ENCODE peak calls at places on chromosomes 1 and 21, in ten cellular contexts. E is fibroblast of pulmonary artery; F is GM06990; A is AG09309; D is CD8-positive, alpha-beta T cell; U is thyroid gland; Y is OCI-LY7; T is pancreas; B is glutamatergic neuron; N is foreskin keratinocyte. C is an unnamed sample.

GRCh38 chr1:25757846-25758185 is 42.2 kb upstream of the SELENON start:
- DNase-seq in E (no peak), F (no peak), A (no peak), D (no peak), U (no peak), Y (no peak), T (no peak), B (no peak), N (no peak), C (no peak)

GRCh38 chr1:208157769-208158168 is 86.4 kb downstream of the PLXNA2 start:
- DNase-seq in E (no peak), F (no peak), A (no peak), D (no peak), U (peak), Y (no peak), T (no peak), B (no peak), N (no peak), C (no peak)

GRCh38 chr1:57520743-57521142 is 96.9 kb upstream of the DAB1 start:
- DNase-seq in E (no peak), F (no peak), A (no peak), D (no peak), U (no peak), Y (no peak), T (no peak), B (no peak), N (no peak), C (no peak)

GRCh38 chr1:84135341-84135740 is 8.7 kb upstream of the PRKACB start:
- DNase-seq in E (no peak), F (no peak), A (no peak), D (no peak), U (no peak), Y (no peak), T (no peak), B (no peak), N (no peak), C (no peak)

GRCh38 chr1:73813726-73814125 is 384.2 kb downstream of the LRRIQ3 start:
- DNase-seq in E (no peak), F (no peak), A (no peak), D (no peak), U (peak), Y (no peak), T (no peak), B (no peak), N (no peak), C (no peak)

GRCh38 chr1:197632000-197632399 is 143.3 kb downstream of the DENND1B start:
- DNase-seq in E (no peak), F (no peak), A (no peak), D (no peak), U (no peak), Y (no peak), T (no peak), B (no peak), N (no peak), C (no peak)

GRCh38 chr1:225691861-225692516 is 39.1 kb upstream of the ENAH start:
- DNase-seq in E (peak), F (no peak), A (no peak), D (no peak), U (no peak), Y (no peak), T (no peak), B (no peak), N (no peak), C (no peak)

GRCh38 chr1:183735069-183735860 is 69.7 kb upstream of the RGL1 start:
- DNase-seq in E (peak), F (no peak), A (no peak), D (no peak), U (no peak), Y (no peak), T (no peak), B (no peak), N (no peak), C (no peak)

GRCh38 chr1:175423605-175424004 is 231.0 kb upstream of the KIAA0040 start:
- DNase-seq in E (no peak), F (no peak), A (no peak), D (no peak), U (no peak), Y (no peak), T (no peak), B (no peak), N (no peak), C (no peak)

GRCh38 chr1:175089319-175089718 is 21.7 kb downstream of the TNN start:
- DNase-seq in E (no peak), F (no peak), A (no peak), D (no peak), U (no peak), Y (no peak), T (no peak), B (peak), N (no peak), C (no peak)

GRCh38 chr1:47449702-47450552 is 12.1 kb downstream of the FOXD2 start:
- DNase-seq in E (no peak), F (no peak), A (no peak), D (no peak), U (peak), Y (no peak), T (no peak), B (peak), N (no peak), C (peak)

GRCh38 chr1:11563560-11564069 is 84.7 kb downstream of the DISP3 start:
- DNase-seq in E (peak), F (no peak), A (no peak), D (no peak), U (no peak), Y (peak), T (no peak), B (peak), N (peak), C (no peak)

GRCh38 chr1:36515315-36516138 is 32.8 kb upstream of the CSF3R start:
- DNase-seq in E (no peak), F (no peak), A (no peak), D (no peak), U (no peak), Y (no peak), T (no peak), B (no peak), N (no peak), C (no peak)

GRCh38 chr1:9426291-9426711 is 113.0 kb upstream of the SLC25A33 start:
- DNase-seq in E (no peak), F (peak), A (no peak), D (peak), U (no peak), Y (peak), T (no peak), B (no peak), N (no peak), C (peak)

GRCh38 chr1:109802136-109802900 is 38.6 kb upstream of the EPS8L3 start:
- DNase-seq in E (no peak), F (no peak), A (no peak), D (peak), U (no peak), Y (no peak), T (no peak), B (no peak), N (no peak), C (no peak)

GRCh38 chr1:173224280-173224886 is 17.3 kb upstream of the TNFSF4 start:
- DNase-seq in E (no peak), F (no peak), A (no peak), D (no peak), U (no peak), Y (no peak), T (no peak), B (no peak), N (no peak), C (no peak)

GRCh38 chr1:196808529-196809235 is 10.8 kb upstream of the CFHR1 start:
- DNase-seq in E (no peak), F (no peak), A (no peak), D (no peak), U (no peak), Y (no peak), T (no peak), B (no peak), N (no peak), C (no peak)

GRCh38 chr1:93042134-93042821 is 36.8 kb upstream of the MTF2 start:
- DNase-seq in E (no peak), F (peak), A (no peak), D (no peak), U (no peak), Y (peak), T (no peak), B (no peak), N (no peak), C (peak)

GRCh38 chr1:41902125-41902524 is 16.6 kb downstream of the HIVEP3 start:
- DNase-seq in E (peak), F (no peak), A (no peak), D (no peak), U (no peak), Y (no peak), T (no peak), B (no peak), N (no peak), C (no peak)

GRCh38 chr1:57270926-57271698 is 152.7 kb downstream of the DAB1 start:
- DNase-seq in E (no peak), F (no peak), A (no peak), D (no peak), U (no peak), Y (no peak), T (no peak), B (no peak), N (no peak), C (no peak)

GRCh38 chr1:8121261-8122159 is 95.4 kb upstream of the ERRFI1 start:
- DNase-seq in E (peak), F (no peak), A (no peak), D (no peak), U (peak), Y (no peak), T (peak), B (no peak), N (no peak), C (no peak)

GRCh38 chr1:28950449-28950848 is 36.1 kb downstream of the EPB41 start:
- DNase-seq in E (no peak), F (no peak), A (no peak), D (no peak), U (no peak), Y (no peak), T (no peak), B (peak), N (no peak), C (no peak)

GRCh38 chr1:164563821-164564251 is 4.9 kb downstream of the PBX1 start:
- DNase-seq in E (no peak), F (no peak), A (no peak), D (no peak), U (no peak), Y (no peak), T (no peak), B (no peak), N (no peak), C (no peak)

GRCh38 chr1:15157524-15158399 is 4.2 kb downstream of the TMEM51 start:
- DNase-seq in E (no peak), F (no peak), A (no peak), D (no peak), U (no peak), Y (no peak), T (no peak), B (no peak), N (no peak), C (no peak)

GRCh38 chr1:46096269-46097148 is 35.9 kb downstream of the PIK3R3 start:
- DNase-seq in E (no peak), F (no peak), A (no peak), D (no peak), U (no peak), Y (peak), T (no peak), B (no peak), N (no peak), C (no peak)

GRCh38 chr1:86218859-86219258 is 62.3 kb upstream of the COL24A1 start:
- DNase-seq in E (no peak), F (no peak), A (no peak), D (no peak), U (no peak), Y (peak), T (no peak), B (no peak), N (no peak), C (no peak)

GRCh38 chr21:25831300-25831699 is 96.5 kb downstream of the GABPA start:
- DNase-seq in E (no peak), F (no peak), A (no peak), D (no peak), U (no peak), Y (no peak), T (no peak), B (no peak), N (no peak), C (no peak)

GRCh38 chr1:6385673-6386191 is 7.8 kb downstream of the ACOT7 start:
- DNase-seq in E (peak), F (no peak), A (peak), D (no peak), U (peak), Y (no peak), T (no peak), B (peak), N (peak), C (no peak)

GRCh38 chr1:17635811-17636210 is 96.3 kb downstream of the ARHGEF10L start:
- DNase-seq in E (no peak), F (peak), A (no peak), D (no peak), U (peak), Y (peak), T (peak), B (no peak), N (no peak), C (no peak)

GRCh38 chr1:97500696-97501297 is 420.0 kb downstream of the DPYD start:
- DNase-seq in E (peak), F (no peak), A (no peak), D (no peak), U (no peak), Y (no peak), T (no peak), B (no peak), N (no peak), C (no peak)

GRCh38 chr21:14092834-14093560 is 117.8 kb downstream of the LIPI start:
- DNase-seq in E (no peak), F (no peak), A (no peak), D (no peak), U (no peak), Y (no peak), T (no peak), B (no peak), N (no peak), C (no peak)

GRCh38 chr1:225974454-225974853 is 24.7 kb downstream of the SDE2 start:
- DNase-seq in E (no peak), F (no peak), A (no peak), D (no peak), U (no peak), Y (no peak), T (no peak), B (no peak), N (no peak), C (no peak)

GRCh38 chr1:226210571-226211176 is 12.8 kb upstream of the MIXL1 start:
- DNase-seq in E (no peak), F (no peak), A (no peak), D (no peak), U (no peak), Y (no peak), T (no peak), B (no peak), N (no peak), C (no peak)

GRCh38 chr1:232944342-232944741 is 6.1 kb upstream of the NTPCR start:
- DNase-seq in E (no peak), F (no peak), A (no peak), D (no peak), U (no peak), Y (no peak), T (no peak), B (no peak), N (no peak), C (no peak)
- TF ChIP-seq CTCF in E (no peak), F (no peak), A (no peak), D (no peak), U (no peak), Y (no peak), T (no peak), B (no peak), N (no peak), C (no peak)

DNA sequence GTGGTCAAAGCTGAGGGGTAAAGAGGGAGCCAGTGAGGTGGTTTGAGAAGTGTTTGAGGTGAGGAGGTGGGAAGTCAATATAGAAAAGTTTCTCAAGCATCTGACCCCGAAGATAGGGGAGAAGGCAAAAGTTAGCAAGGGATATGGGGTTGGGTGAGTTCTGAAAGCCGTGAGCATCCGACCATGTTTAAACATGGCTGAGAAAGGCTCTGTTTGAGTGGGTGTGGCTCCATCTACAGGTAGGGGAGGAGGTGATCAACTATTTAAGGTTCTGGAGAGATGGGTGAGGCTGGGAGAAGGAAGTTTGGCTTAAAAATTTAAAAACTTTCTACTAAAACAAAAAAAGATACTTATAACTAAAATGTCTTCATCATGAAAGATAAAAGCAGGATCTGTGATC is 273.8 kb downstream of the KCNJ6 start:
- DNase-seq in E (no peak), F (no peak), A (no peak), D (no peak), U (peak), Y (peak), T (no peak), B (no peak), N (no peak), C (peak)
- TF ChIP-seq CTCF in E (no peak), F (peak), A (no peak), D (peak), U (peak), Y (peak), T (no peak), B (no peak), N (peak), C (peak)

DNA sequence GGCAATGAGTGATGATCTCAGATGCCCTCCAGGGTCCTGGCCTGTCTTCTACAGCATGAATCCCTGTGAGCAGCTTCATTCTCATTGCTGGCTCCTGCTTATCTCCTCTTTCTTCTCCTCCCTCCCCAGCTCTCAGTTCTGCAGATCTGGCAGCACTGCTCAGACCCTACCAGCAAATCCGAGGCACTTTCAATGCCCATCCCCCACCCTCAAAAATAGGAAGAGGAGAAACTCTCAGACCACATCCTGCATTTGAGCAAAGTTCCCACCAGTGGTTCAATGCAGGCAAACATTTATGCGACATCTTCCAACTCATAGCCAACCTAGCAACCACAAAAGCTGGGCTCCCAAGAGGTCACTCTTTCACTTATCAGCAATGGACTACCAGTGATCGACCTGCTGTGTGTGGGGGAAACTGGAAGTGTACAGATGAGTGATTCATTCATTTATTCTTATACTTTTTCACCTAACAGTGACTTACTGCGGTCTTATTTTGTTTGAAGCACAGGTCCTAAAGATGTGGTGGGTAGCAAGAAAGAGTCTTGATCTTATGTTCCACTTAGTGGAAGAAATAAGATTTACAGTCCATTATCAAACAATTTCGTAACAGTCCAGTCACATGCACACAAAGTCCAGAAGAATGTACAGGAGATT is 5.8 kb upstream of the CHI3L2 start:
- DNase-seq in E (no peak), F (peak), A (no peak), D (peak), U (no peak), Y (peak), T (no peak), B (no peak), N (no peak), C (peak)
- TF ChIP-seq CTCF in E (no peak), F (no peak), A (no peak), D (no peak), U (no peak), Y (no peak), T (no peak), B (no peak), N (peak), C (no peak)

GRCh38 chr21:28871388-28872015 is 121.2 kb downstream of the LTN1 start:
- DNase-seq in E (no peak), F (no peak), A (no peak), D (no peak), U (no peak), Y (no peak), T (no peak), B (no peak), N (peak), C (no peak)
- TF ChIP-seq CTCF in E (no peak), F (no peak), A (no peak), D (no peak), U (no peak), Y (no peak), T (no peak), B (no peak), N (no peak), C (no peak)

GRCh38 chr1:158019177-158019868 is 25.9 kb downstream of the KIRREL1 start:
- DNase-seq in E (peak), F (no peak), A (peak), D (no peak), U (peak), Y (no peak), T (peak), B (no peak), N (peak), C (no peak)
- TF ChIP-seq CTCF in E (no peak), F (no peak), A (no peak), D (no peak), U (no peak), Y (no peak), T (no peak), B (no peak), N (no peak), C (no peak)

DNA sequence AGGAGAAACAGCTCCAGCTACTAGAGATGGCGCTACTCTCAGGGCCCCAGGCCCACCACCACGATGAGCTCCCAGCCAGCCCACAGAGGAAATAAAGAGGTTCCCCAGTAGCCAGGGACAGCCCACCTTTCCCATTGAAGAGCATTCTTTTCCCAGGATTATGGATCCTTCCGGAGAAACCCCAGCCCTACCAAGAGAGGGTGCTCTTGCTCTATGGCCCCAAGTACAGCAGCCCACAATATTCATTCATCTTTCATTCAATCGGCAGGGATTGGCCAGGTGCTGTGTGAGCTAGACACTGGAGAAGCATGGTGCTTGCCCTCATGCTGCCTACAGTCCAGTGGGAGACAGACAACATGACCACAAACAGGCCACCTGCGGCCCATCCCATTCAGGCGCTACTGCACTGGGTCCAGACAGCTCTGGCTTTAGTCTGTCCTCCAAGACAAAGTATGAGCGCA is 29.9 kb downstream of the PMVK start:
- DNase-seq in E (peak), F (no peak), A (no peak), D (no peak), U (no peak), Y (no peak), T (no peak), B (no peak), N (no peak), C (no peak)
- TF ChIP-seq CTCF in E (peak), F (peak), A (peak), D (no peak), U (no peak), Y (peak), T (no peak), B (no peak), N (peak), C (no peak)

GRCh38 chr1:53766766-53767409 is 27.9 kb upstream of the GLIS1 start:
- DNase-seq in E (peak), F (no peak), A (no peak), D (no peak), U (no peak), Y (no peak), T (no peak), B (no peak), N (peak), C (no peak)

GRCh38 chr1:53763461-53763860 is 24.5 kb upstream of the GLIS1 start:
- DNase-seq in E (no peak), F (no peak), A (no peak), D (no peak), U (no peak), Y (no peak), T (no peak), B (no peak), N (no peak), C (no peak)

GRCh38 chr1:53765656-53766055 is 26.7 kb upstream of the GLIS1 start:
- DNase-seq in E (peak), F (no peak), A (no peak), D (no peak), U (no peak), Y (no peak), T (no peak), B (no peak), N (no peak), C (no peak)

GRCh38 chr1:53766194-53766748 is 27.3 kb upstream of the GLIS1 start:
- DNase-seq in E (no peak), F (no peak), A (no peak), D (no peak), U (no peak), Y (no peak), T (no peak), B (no peak), N (no peak), C (peak)

GRCh38 chr1:53763911-53764310 is 24.9 kb upstream of the GLIS1 start:
- DNase-seq in E (no peak), F (no peak), A (no peak), D (no peak), U (no peak), Y (no peak), T (no peak), B (no peak), N (peak), C (no peak)
- TF ChIP-seq CTCF in E (no peak), F (no peak), A (no peak), D (no peak), U (no peak), Y (no peak), T (no peak), B (no peak), N (no peak), C (no peak)

DNA sequence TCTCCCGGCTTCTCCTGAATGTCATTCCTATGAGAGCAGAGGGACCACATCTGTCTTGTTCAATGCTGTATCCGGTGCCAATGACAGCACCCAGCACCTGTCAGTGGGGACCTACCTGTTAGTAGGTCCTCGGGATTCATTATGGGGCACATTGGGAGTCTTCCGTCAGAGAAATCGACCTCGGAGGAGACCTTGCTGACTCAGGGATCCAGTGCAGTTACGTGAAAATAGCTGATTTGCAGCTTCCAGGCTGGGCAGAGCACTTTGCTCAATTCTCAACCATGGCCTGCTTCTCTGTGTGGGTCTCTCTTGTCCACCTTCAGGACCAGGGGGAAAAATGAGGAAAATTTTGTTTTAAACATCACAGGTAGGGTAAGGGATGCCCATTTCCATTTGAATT is 130.2 kb downstream of the PRDM2 start:
- DNase-seq in E (no peak), F (no peak), A (no peak), D (no peak), U (no peak), Y (no peak), T (no peak), B (no peak), N (no peak), C (no peak)
- TF ChIP-seq CTCF in E (no peak), F (no peak), A (no peak), D (no peak), U (no peak), Y (no peak), T (no peak), B (no peak), N (no peak), C (no peak)